ENCODE peak calls at places on chromosomes 12 and 14, in eight cellular contexts. X is NCI-H1417; K is T-helper 2 cell; M is activated naive CD4-positive, alpha-beta T cell treated with anti-CD3 and anti-CD28 coated beads, Interleukin-2, amount 10 ng/mL, durations not matched to agents 7 days and 5 days; N is HS-5; J is stimulated activated CD8-positive, alpha-beta memory T cell treated with anti-CD3 and anti-CD28 coated beads, Interleukin-15, amount 100 ng/mL, for 24 hours; G is iris pigment epithelial cell; C is occipital lobe. A is an unnamed sample.

GRCh38 chr12:1935700-1936378 is 17.4 kb upstream of the CACNA2D4 start:
- DNase-seq in J (no peak), M (no peak), N (no peak), K (no peak), G (no peak), X (no peak), C (no peak), A (no peak)

GRCh38 chr12:21369141-21369980 is 3.3 kb upstream of the IAPP start:
- DNase-seq in C (no peak), G (no peak), N (no peak), K (no peak), X (no peak), M (no peak), J (no peak), A (no peak)

GRCh38 chr12:104050436-104050835 is 449 bp upstream of the GLT8D2 start:
- DNase-seq in N (no peak), J (no peak), M (no peak), X (no peak), K (no peak), G (no peak), C (no peak), A (no peak)

GRCh38 chr12:104689630-104690029 is 232.9 kb downstream of the CHST11 start:
- DNase-seq in C (no peak), J (no peak), K (no peak), M (no peak), G (no peak), X (no peak), N (no peak), A (no peak)

GRCh38 chr14:100547633-100548294 is 39.5 kb downstream of the BEGAIN start:
- DNase-seq in K (no peak), C (no peak), G (peak; percentile 68), X (peak; percentile 48), M (peak; percentile 52), N (no peak), J (no peak), A (no peak)

GRCh38 chr14:68820536-68820935 is 27.7 kb upstream of the ZFP36L1 start:
- DNase-seq in M (peak; percentile 72), X (no peak), K (no peak), C (no peak), J (no peak), N (no peak), G (no peak), A (no peak)

GRCh38 chr14:23561873-23562821 is 5.4 kb downstream of the AP1G2 start:
- DNase-seq in K (no peak), N (no peak), C (no peak), M (no peak), J (no peak), X (no peak), G (no peak), A (no peak)

GRCh38 chr14:104753528-104754212 is 723 bp downstream of the SIVA1 start:
- DNase-seq in N (no peak), M (peak; percentile 45), J (no peak), K (no peak), C (no peak), G (peak; percentile 29), X (peak; percentile 45), A (no peak)

GRCh38 chr14:75252254-75252837 is 26.3 kb upstream of the FOS start:
- DNase-seq in G (no peak), X (no peak), M (no peak), C (no peak), J (no peak), K (no peak), N (no peak), A (no peak)

GRCh38 chr12:11877869-11878780 is 192.6 kb upstream of the BCL2L14 start:
- DNase-seq in N (peak; percentile 45), K (no peak), X (peak; percentile 94), G (peak; percentile 71), C (peak; percentile 60), J (no peak), M (no peak), A (peak; percentile 22)

GRCh38 chr12:9940370-9940769 is 8.2 kb upstream of the CLEC2A start:
- DNase-seq in G (peak; percentile 19), K (no peak), C (no peak), J (no peak), N (no peak), M (no peak), X (no peak), A (no peak)

GRCh38 chr12:19234991-19235876 is 105.7 kb downstream of the PLEKHA5 start:
- DNase-seq in X (no peak), C (no peak), K (no peak), J (no peak), N (no peak), M (no peak), G (peak; percentile 73), A (no peak)

GRCh38 chr14:74555476-74556050 is 56.5 kb downstream of the LTBP2 start:
- DNase-seq in M (no peak), C (no peak), G (no peak), X (no peak), J (no peak), K (no peak), N (no peak), A (no peak)

GRCh38 chr12:19712041-19712440 is 272.7 kb downstream of the AEBP2 start:
- DNase-seq in M (no peak), K (no peak), J (no peak), X (no peak), N (peak; percentile 64), C (no peak), G (peak; percentile 95), A (no peak)

GRCh38 chr12:50220357-50221061 is 53.3 kb upstream of the CERS5 start:
- DNase-seq in J (no peak), N (no peak), M (peak; percentile 37), G (peak; percentile 80), X (no peak), C (no peak), K (no peak), A (no peak)

GRCh38 chr14:68899033-68899603 is 80.0 kb downstream of the ACTN1 start:
- DNase-seq in K (no peak), G (no peak), N (no peak), J (no peak), M (no peak), C (no peak), X (no peak), A (no peak)

GRCh38 chr12:117865505-117865904 is 103.3 kb downstream of the KSR2 start:
- DNase-seq in C (no peak), X (no peak), J (no peak), K (no peak), N (no peak), G (no peak), M (no peak), A (no peak)

GRCh38 chr14:37081220-37081619 is 91.2 kb downstream of the SLC25A21 start:
- DNase-seq in M (no peak), N (peak; percentile 8), K (no peak), J (no peak), X (no peak), C (no peak), G (peak; percentile 54), A (no peak)

GRCh38 chr14:64614214-64614613 is 64.5 kb downstream of the PPP1R36 start:
- DNase-seq in G (no peak), J (no peak), N (no peak), C (no peak), K (no peak), X (no peak), M (no peak), A (no peak)

GRCh38 chr12:56935752-56936151 is 1.5 kb upstream of the SDR9C7 start:
- DNase-seq in J (no peak), M (no peak), N (no peak), G (no peak), C (no peak), K (no peak), X (no peak), A (no peak)

GRCh38 chr12:70671698-70672097 is 34.5 kb upstream of the PTPRB start:
- DNase-seq in J (no peak), M (no peak), X (no peak), G (no peak), N (no peak), K (no peak), C (no peak), A (no peak)

GRCh38 chr12:96908170-96908675 is 1.2 kb downstream of the NEDD1 start:
- DNase-seq in C (no peak), X (peak; percentile 70), K (no peak), N (no peak), M (peak; percentile 37), G (no peak), J (no peak), A (no peak)

GRCh38 chr12:17192721-17193120 is 586.8 kb upstream of the LMO3 start:
- DNase-seq in G (no peak), M (no peak), J (no peak), X (no peak), K (no peak), N (no peak), C (no peak), A (no peak)

GRCh38 chr12:61250303-61250702 is 1009.9 kb upstream of the USP15 start:
- DNase-seq in K (no peak), G (no peak), C (no peak), M (no peak), J (no peak), X (no peak), N (peak; percentile 16), A (no peak)

GRCh38 chr12:30880061-30880460 is 46.5 kb upstream of the TSPAN11 start:
- DNase-seq in X (peak; percentile 95), M (no peak), G (no peak), C (no peak), J (no peak), K (no peak), N (no peak), A (no peak)

GRCh38 chr12:45737638-45738037 is 8.1 kb downstream of the ARID2 start:
- DNase-seq in M (no peak), J (no peak), C (no peak), N (no peak), G (no peak), X (no peak), K (no peak), A (no peak)